ENCODE peak calls at places on chromosomes 3 and 15, in ten cellular contexts. C is NCI-H748 treated with DMSO at 0.1 percent for 48 hours, Z is frontal cortex, V is activated T-cell treated with anti-CD3 and anti-CD28 coated beads for 1 hour, A is NAMALWA, L is SHP77, N is NCI-H2171 treated with DMSO at 0.1 percent for 48 hours, W is HFF-Myc, M is foreskin melanocyte, G is A549. X is an unnamed sample.

GRCh38 chr3:46496745-46497555 is 826 bp upstream of the RTP3 start:
- DNase-seq in L (no peak), G (peak), W (no peak), V (peak), C (no peak), N (no peak), Z (no peak), A (peak), M (no peak), X (no peak)

GRCh38 chr15:29978411-29979382 is 104.1 kb upstream of the GOLGA8J start:
- DNase-seq in W (no peak), L (no peak), N (no peak), A (no peak), G (no peak), M (peak), C (no peak), Z (no peak), V (no peak), X (peak)

GRCh38 chr3:52490938-52491526 is 4.1 kb upstream of the STAB1 start:
- DNase-seq in N (no peak), W (no peak), L (no peak), G (no peak), A (no peak), V (no peak), C (no peak), M (no peak), Z (no peak), X (no peak)

GRCh38 chr15:49863431-49864205 is 242.8 kb downstream of the DTWD1 start:
- DNase-seq in L (no peak), Z (no peak), G (no peak), C (no peak), M (peak), N (no peak), A (no peak), W (no peak), V (no peak), X (no peak)

GRCh38 chr15:73922186-73923151 is 3.8 kb upstream of the LOXL1 start:
- DNase-seq in C (no peak), V (no peak), A (no peak), W (no peak), L (no peak), G (no peak), N (peak), M (no peak), Z (no peak), X (no peak)

GRCh38 chr15:59174846-59175831 is 31.5 kb upstream of the LDHAL6B start:
- DNase-seq in W (peak), M (peak), Z (peak), N (peak), V (peak), C (peak), A (peak), G (peak), L (peak), X (no peak)

GRCh38 chr15:61051570-61052031 is 177.5 kb downstream of the RORA start:
- DNase-seq in W (no peak), G (peak), N (peak), A (no peak), V (no peak), L (peak), Z (no peak), C (no peak), M (no peak), X (peak)

GRCh38 chr3:74692-75243 is 121.8 kb upstream of the CHL1 start:
- DNase-seq in L (no peak), C (no peak), G (no peak), M (no peak), A (no peak), Z (no peak), W (no peak), V (no peak), N (no peak), X (no peak)

GRCh38 chr15:83977992-83978391 is 257.6 kb upstream of the GOLGA6L4 start:
- DNase-seq in A (no peak), W (no peak), C (no peak), N (no peak), V (no peak), G (no peak), M (no peak), L (no peak), Z (no peak), X (no peak)

GRCh38 chr3:180594631-180595348 is 7.2 kb upstream of the TTC14 start:
- DNase-seq in G (peak), W (no peak), V (no peak), N (peak), M (peak), L (peak), A (peak), Z (peak), C (peak), X (no peak)

GRCh38 chr3:98512576-98512975 is 10.1 kb downstream of the CLDND1 start:
- DNase-seq in A (no peak), C (no peak), V (no peak), M (no peak), N (no peak), W (no peak), Z (no peak), L (no peak), G (no peak), X (no peak)

GRCh38 chr15:24678485-24678884 is 2.9 kb downstream of the NPAP1 start:
- DNase-seq in W (no peak), G (peak), Z (no peak), V (no peak), M (no peak), A (no peak), N (no peak), C (no peak), L (no peak), X (no peak)

GRCh38 chr3:15051531-15051930 is 13.6 kb downstream of the MRPS25 start:
- DNase-seq in N (no peak), L (peak), A (peak), Z (no peak), W (no peak), C (no peak), G (peak), M (peak), V (peak), X (no peak)

GRCh38 chr3:126412841-126413692 is 18.4 kb downstream of the CFAP100 start:
- DNase-seq in M (no peak), V (no peak), W (no peak), C (no peak), L (no peak), Z (no peak), A (no peak), G (no peak), N (no peak), X (no peak)

GRCh38 chr15:71109130-71109529 is 6.1 kb upstream of the THSD4 start:
- DNase-seq in L (no peak), G (no peak), Z (no peak), N (no peak), M (no peak), C (no peak), V (no peak), A (no peak), W (no peak), X (no peak)